ENCODE peak calls at places on chromosomes 11 and 22, in ten cellular contexts. One of them, this sample, is unnamed.

GRCh38 chr11:66386171-66387069 is 14.9 kb upstream of the SLC29A2 start:
- DNase-seq in T-helper 1 cell: peak
- DNase-seq in tibial artery: peak
- DNase-seq in HFFc6: peak
- DNase-seq in kidney tubule cell: peak
- DNase-seq in activated naive CD4-positive, alpha-beta T cell: peak
- DNase-seq in stimulated activated CD4-positive, alpha-beta T cell treated with anti-CD3 and anti-CD28 coated beads, Interleukin-2, amount 100 ng/mL, for 4 hours: peak
- DNase-seq in neural progenitor cell: peak
- DNase-seq in caudate nucleus: peak
- DNase-seq in Calu3: peak
- DNase-seq in this sample: peak

GRCh38 chr11:23948831-23949230 is 548.0 kb upstream of the LUZP2 start:
- DNase-seq in HFFc6: no peak
- DNase-seq in activated naive CD4-positive, alpha-beta T cell: no peak
- DNase-seq in T-helper 1 cell: no peak
- DNase-seq in Calu3: no peak
- DNase-seq in neural progenitor cell: no peak
- DNase-seq in kidney tubule cell: no peak
- DNase-seq in tibial artery: no peak
- DNase-seq in caudate nucleus: no peak
- DNase-seq in stimulated activated CD4-positive, alpha-beta T cell treated with anti-CD3 and anti-CD28 coated beads, Interleukin-2, amount 100 ng/mL, for 4 hours: no peak
- DNase-seq in this sample: no peak

GRCh38 chr11:65573391-65574146 is 1.2 kb downstream of the FAM89B start:
- DNase-seq in T-helper 1 cell: no peak
- DNase-seq in kidney tubule cell: no peak
- DNase-seq in caudate nucleus: no peak
- DNase-seq in HFFc6: no peak
- DNase-seq in Calu3: no peak
- DNase-seq in tibial artery: no peak
- DNase-seq in activated naive CD4-positive, alpha-beta T cell: no peak
- DNase-seq in neural progenitor cell: no peak
- DNase-seq in stimulated activated CD4-positive, alpha-beta T cell treated with anti-CD3 and anti-CD28 coated beads, Interleukin-2, amount 100 ng/mL, for 4 hours: no peak
- DNase-seq in this sample: no peak

GRCh38 chr11:74641905-74642304 is 49.5 kb downstream of the POLD3 start:
- DNase-seq in activated naive CD4-positive, alpha-beta T cell: no peak
- DNase-seq in neural progenitor cell: no peak
- DNase-seq in stimulated activated CD4-positive, alpha-beta T cell treated with anti-CD3 and anti-CD28 coated beads, Interleukin-2, amount 100 ng/mL, for 4 hours: no peak
- DNase-seq in T-helper 1 cell: no peak
- DNase-seq in Calu3: no peak
- DNase-seq in tibial artery: no peak
- DNase-seq in kidney tubule cell: no peak
- DNase-seq in HFFc6: no peak
- DNase-seq in caudate nucleus: no peak
- DNase-seq in this sample: no peak

GRCh38 chr11:8222820-8223512 is 40.7 kb downstream of the LMO1 start:
- DNase-seq in HFFc6: no peak
- DNase-seq in Calu3: no peak
- DNase-seq in caudate nucleus: no peak
- DNase-seq in T-helper 1 cell: no peak
- DNase-seq in neural progenitor cell: no peak
- DNase-seq in stimulated activated CD4-positive, alpha-beta T cell treated with anti-CD3 and anti-CD28 coated beads, Interleukin-2, amount 100 ng/mL, for 4 hours: no peak
- DNase-seq in tibial artery: no peak
- DNase-seq in kidney tubule cell: no peak
- DNase-seq in activated naive CD4-positive, alpha-beta T cell: no peak
- DNase-seq in this sample: no peak

GRCh38 chr11:32706985-32707736 is 87.3 kb downstream of the CCDC73 start:
- DNase-seq in activated naive CD4-positive, alpha-beta T cell: no peak
- DNase-seq in tibial artery: no peak
- DNase-seq in kidney tubule cell: peak
- DNase-seq in caudate nucleus: no peak
- DNase-seq in stimulated activated CD4-positive, alpha-beta T cell treated with anti-CD3 and anti-CD28 coated beads, Interleukin-2, amount 100 ng/mL, for 4 hours: no peak
- DNase-seq in Calu3: no peak
- DNase-seq in neural progenitor cell: no peak
- DNase-seq in HFFc6: peak
- DNase-seq in T-helper 1 cell: no peak
- DNase-seq in this sample: no peak

GRCh38 chr11:11786234-11786633 is 55.5 kb upstream of the USP47 start:
- DNase-seq in stimulated activated CD4-positive, alpha-beta T cell treated with anti-CD3 and anti-CD28 coated beads, Interleukin-2, amount 100 ng/mL, for 4 hours: no peak
- DNase-seq in T-helper 1 cell: no peak
- DNase-seq in tibial artery: no peak
- DNase-seq in activated naive CD4-positive, alpha-beta T cell: no peak
- DNase-seq in Calu3: no peak
- DNase-seq in neural progenitor cell: no peak
- DNase-seq in HFFc6: no peak
- DNase-seq in caudate nucleus: no peak
- DNase-seq in kidney tubule cell: peak
- DNase-seq in this sample: no peak

GRCh38 chr22:50544746-50545253 is 899 bp upstream of the KLHDC7B start:
- DNase-seq in tibial artery: no peak
- DNase-seq in activated naive CD4-positive, alpha-beta T cell: no peak
- DNase-seq in kidney tubule cell: peak
- DNase-seq in Calu3: peak
- DNase-seq in stimulated activated CD4-positive, alpha-beta T cell treated with anti-CD3 and anti-CD28 coated beads, Interleukin-2, amount 100 ng/mL, for 4 hours: no peak
- DNase-seq in caudate nucleus: no peak
- DNase-seq in neural progenitor cell: no peak
- DNase-seq in HFFc6: no peak
- DNase-seq in T-helper 1 cell: peak
- DNase-seq in this sample: no peak

GRCh38 chr22:19523240-19524169 is 705 bp downstream of the CLDN5 start:
- DNase-seq in activated naive CD4-positive, alpha-beta T cell: no peak
- DNase-seq in tibial artery: no peak
- DNase-seq in caudate nucleus: no peak
- DNase-seq in kidney tubule cell: peak
- DNase-seq in neural progenitor cell: peak
- DNase-seq in T-helper 1 cell: peak
- DNase-seq in Calu3: no peak
- DNase-seq in stimulated activated CD4-positive, alpha-beta T cell treated with anti-CD3 and anti-CD28 coated beads, Interleukin-2, amount 100 ng/mL, for 4 hours: no peak
- DNase-seq in HFFc6: no peak
- DNase-seq in this sample: no peak

GRCh38 chr11:31005202-31005601 is 364.3 kb downstream of the DCDC1 start:
- DNase-seq in caudate nucleus: no peak
- DNase-seq in HFFc6: no peak
- DNase-seq in kidney tubule cell: no peak
- DNase-seq in activated naive CD4-positive, alpha-beta T cell: no peak
- DNase-seq in T-helper 1 cell: no peak
- DNase-seq in Calu3: no peak
- DNase-seq in neural progenitor cell: no peak
- DNase-seq in stimulated activated CD4-positive, alpha-beta T cell treated with anti-CD3 and anti-CD28 coated beads, Interleukin-2, amount 100 ng/mL, for 4 hours: no peak
- DNase-seq in tibial artery: no peak
- DNase-seq in this sample: no peak

GRCh38 chr11:73430326-73430725 is 54.1 kb downstream of the RELT start:
- DNase-seq in HFFc6: no peak
- DNase-seq in Calu3: no peak
- DNase-seq in stimulated activated CD4-positive, alpha-beta T cell treated with anti-CD3 and anti-CD28 coated beads, Interleukin-2, amount 100 ng/mL, for 4 hours: no peak
- DNase-seq in caudate nucleus: no peak
- DNase-seq in T-helper 1 cell: no peak
- DNase-seq in activated naive CD4-positive, alpha-beta T cell: no peak
- DNase-seq in neural progenitor cell: no peak
- DNase-seq in kidney tubule cell: no peak
- DNase-seq in tibial artery: no peak
- DNase-seq in this sample: no peak

GRCh38 chr11:11584446-11584810 is 37.4 kb downstream of the GALNT18 start:
- DNase-seq in kidney tubule cell: peak
- DNase-seq in caudate nucleus: peak
- DNase-seq in activated naive CD4-positive, alpha-beta T cell: no peak
- DNase-seq in tibial artery: no peak
- DNase-seq in HFFc6: peak
- DNase-seq in neural progenitor cell: no peak
- DNase-seq in stimulated activated CD4-positive, alpha-beta T cell treated with anti-CD3 and anti-CD28 coated beads, Interleukin-2, amount 100 ng/mL, for 4 hours: no peak
- DNase-seq in T-helper 1 cell: no peak
- DNase-seq in Calu3: peak
- DNase-seq in this sample: no peak

GRCh38 chr11:128905345-128906184 is 14.4 kb downstream of the KCNJ5 start:
- DNase-seq in HFFc6: peak
- DNase-seq in activated naive CD4-positive, alpha-beta T cell: no peak
- DNase-seq in stimulated activated CD4-positive, alpha-beta T cell treated with anti-CD3 and anti-CD28 coated beads, Interleukin-2, amount 100 ng/mL, for 4 hours: peak
- DNase-seq in tibial artery: no peak
- DNase-seq in kidney tubule cell: peak
- DNase-seq in Calu3: peak
- DNase-seq in T-helper 1 cell: peak
- DNase-seq in neural progenitor cell: peak
- DNase-seq in caudate nucleus: peak
- DNase-seq in this sample: no peak

GRCh38 chr11:114280696-114281095 is 15.5 kb upstream of the NNMT start:
- DNase-seq in T-helper 1 cell: no peak
- DNase-seq in neural progenitor cell: peak
- DNase-seq in activated naive CD4-positive, alpha-beta T cell: no peak
- DNase-seq in Calu3: peak
- DNase-seq in caudate nucleus: no peak
- DNase-seq in stimulated activated CD4-positive, alpha-beta T cell treated with anti-CD3 and anti-CD28 coated beads, Interleukin-2, amount 100 ng/mL, for 4 hours: no peak
- DNase-seq in HFFc6: peak
- DNase-seq in kidney tubule cell: peak
- DNase-seq in tibial artery: peak
- DNase-seq in this sample: no peak

GRCh38 chr11:45737056-45737455 is 67.9 kb upstream of the SLC35C1 start:
- DNase-seq in kidney tubule cell: peak
- DNase-seq in Calu3: no peak
- DNase-seq in caudate nucleus: peak
- DNase-seq in HFFc6: no peak
- DNase-seq in stimulated activated CD4-positive, alpha-beta T cell treated with anti-CD3 and anti-CD28 coated beads, Interleukin-2, amount 100 ng/mL, for 4 hours: no peak
- DNase-seq in T-helper 1 cell: no peak
- DNase-seq in activated naive CD4-positive, alpha-beta T cell: no peak
- DNase-seq in tibial artery: no peak
- DNase-seq in neural progenitor cell: no peak
- DNase-seq in this sample: no peak

GRCh38 chr11:18768472-18768901 is 23.1 kb downstream of the PTPN5 start:
- DNase-seq in Calu3: no peak
- DNase-seq in HFFc6: no peak
- DNase-seq in kidney tubule cell: peak
- DNase-seq in caudate nucleus: no peak
- DNase-seq in stimulated activated CD4-positive, alpha-beta T cell treated with anti-CD3 and anti-CD28 coated beads, Interleukin-2, amount 100 ng/mL, for 4 hours: no peak
- DNase-seq in tibial artery: no peak
- DNase-seq in activated naive CD4-positive, alpha-beta T cell: no peak
- DNase-seq in neural progenitor cell: no peak
- DNase-seq in T-helper 1 cell: peak
- DNase-seq in this sample: no peak

GRCh38 chr11:723120-723883 is 17.3 kb downstream of the EPS8L2 start:
- DNase-seq in stimulated activated CD4-positive, alpha-beta T cell treated with anti-CD3 and anti-CD28 coated beads, Interleukin-2, amount 100 ng/mL, for 4 hours: peak
- DNase-seq in HFFc6: peak
- DNase-seq in activated naive CD4-positive, alpha-beta T cell: no peak
- DNase-seq in Calu3: peak
- DNase-seq in T-helper 1 cell: peak
- DNase-seq in kidney tubule cell: peak
- DNase-seq in tibial artery: no peak
- DNase-seq in neural progenitor cell: peak
- DNase-seq in caudate nucleus: no peak
- DNase-seq in this sample: peak

GRCh38 chr11:3855808-3856491 is 486 bp downstream of the STIM1 start:
- DNase-seq in activated naive CD4-positive, alpha-beta T cell: no peak
- DNase-seq in stimulated activated CD4-positive, alpha-beta T cell treated with anti-CD3 and anti-CD28 coated beads, Interleukin-2, amount 100 ng/mL, for 4 hours: no peak
- DNase-seq in tibial artery: peak
- DNase-seq in caudate nucleus: no peak
- DNase-seq in T-helper 1 cell: peak
- DNase-seq in HFFc6: no peak
- DNase-seq in neural progenitor cell: peak
- DNase-seq in kidney tubule cell: peak
- DNase-seq in Calu3: peak
- DNase-seq in this sample: no peak

GRCh38 chr22:48897638-48897954 is 930.1 kb downstream of the BRD1 start:
- DNase-seq in stimulated activated CD4-positive, alpha-beta T cell treated with anti-CD3 and anti-CD28 coated beads, Interleukin-2, amount 100 ng/mL, for 4 hours: no peak
- DNase-seq in T-helper 1 cell: no peak
- DNase-seq in kidney tubule cell: no peak
- DNase-seq in neural progenitor cell: no peak
- DNase-seq in caudate nucleus: no peak
- DNase-seq in tibial artery: no peak
- DNase-seq in HFFc6: no peak
- DNase-seq in activated naive CD4-positive, alpha-beta T cell: no peak
- DNase-seq in Calu3: no peak
- DNase-seq in this sample: no peak

GRCh38 chr22:31148953-31149627 is 8.8 kb upstream of the PLA2G3 start:
- DNase-seq in neural progenitor cell: peak
- DNase-seq in stimulated activated CD4-positive, alpha-beta T cell treated with anti-CD3 and anti-CD28 coated beads, Interleukin-2, amount 100 ng/mL, for 4 hours: no peak
- DNase-seq in activated naive CD4-positive, alpha-beta T cell: no peak
- DNase-seq in caudate nucleus: peak
- DNase-seq in tibial artery: peak
- DNase-seq in kidney tubule cell: peak
- DNase-seq in Calu3: peak
- DNase-seq in T-helper 1 cell: peak
- DNase-seq in HFFc6: peak
- DNase-seq in this sample: peak

GRCh38 chr11:33936745-33937612 is 45.1 kb upstream of the LMO2 start:
- DNase-seq in tibial artery: peak
- DNase-seq in activated naive CD4-positive, alpha-beta T cell: no peak
- DNase-seq in stimulated activated CD4-positive, alpha-beta T cell treated with anti-CD3 and anti-CD28 coated beads, Interleukin-2, amount 100 ng/mL, for 4 hours: no peak
- DNase-seq in HFFc6: peak
- DNase-seq in kidney tubule cell: no peak
- DNase-seq in Calu3: peak
- DNase-seq in neural progenitor cell: no peak
- DNase-seq in caudate nucleus: no peak
- DNase-seq in T-helper 1 cell: no peak
- DNase-seq in this sample: no peak

GRCh38 chr11:1847006-1847735 is 5.7 kb upstream of the LSP1 start:
- DNase-seq in activated naive CD4-positive, alpha-beta T cell: no peak
- DNase-seq in neural progenitor cell: no peak
- DNase-seq in T-helper 1 cell: no peak
- DNase-seq in Calu3: no peak
- DNase-seq in caudate nucleus: no peak
- DNase-seq in kidney tubule cell: no peak
- DNase-seq in HFFc6: no peak
- DNase-seq in stimulated activated CD4-positive, alpha-beta T cell treated with anti-CD3 and anti-CD28 coated beads, Interleukin-2, amount 100 ng/mL, for 4 hours: no peak
- DNase-seq in tibial artery: no peak
- DNase-seq in this sample: no peak

GRCh38 chr22:43273902-43274484 is 69.2 kb downstream of the SCUBE1 start:
- DNase-seq in stimulated activated CD4-positive, alpha-beta T cell treated with anti-CD3 and anti-CD28 coated beads, Interleukin-2, amount 100 ng/mL, for 4 hours: no peak
- DNase-seq in HFFc6: peak
- DNase-seq in activated naive CD4-positive, alpha-beta T cell: no peak
- DNase-seq in neural progenitor cell: peak
- DNase-seq in T-helper 1 cell: peak
- DNase-seq in caudate nucleus: no peak
- DNase-seq in Calu3: peak
- DNase-seq in tibial artery: peak
- DNase-seq in kidney tubule cell: peak
- DNase-seq in this sample: peak

GRCh38 chr22:44752285-44753188 is at the start of gene ARHGAP8:
- DNase-seq in activated naive CD4-positive, alpha-beta T cell: no peak
- DNase-seq in HFFc6: no peak
- DNase-seq in stimulated activated CD4-positive, alpha-beta T cell treated with anti-CD3 and anti-CD28 coated beads, Interleukin-2, amount 100 ng/mL, for 4 hours: no peak
- DNase-seq in caudate nucleus: no peak
- DNase-seq in Calu3: peak
- DNase-seq in kidney tubule cell: peak
- DNase-seq in tibial artery: no peak
- DNase-seq in neural progenitor cell: peak
- DNase-seq in T-helper 1 cell: no peak
- DNase-seq in this sample: no peak

GRCh38 chr11:117417342-117417741 is 89.7 kb downstream of the CEP164 start:
- DNase-seq in kidney tubule cell: no peak
- DNase-seq in caudate nucleus: no peak
- DNase-seq in stimulated activated CD4-positive, alpha-beta T cell treated with anti-CD3 and anti-CD28 coated beads, Interleukin-2, amount 100 ng/mL, for 4 hours: no peak
- DNase-seq in T-helper 1 cell: no peak
- DNase-seq in neural progenitor cell: no peak
- DNase-seq in tibial artery: no peak
- DNase-seq in Calu3: no peak
- DNase-seq in HFFc6: no peak
- DNase-seq in activated naive CD4-positive, alpha-beta T cell: no peak
- DNase-seq in this sample: no peak

GRCh38 chr11:88178211-88178610 is 3.0 kb upstream of the RAB38 start:
- DNase-seq in HFFc6: no peak
- DNase-seq in Calu3: no peak
- DNase-seq in tibial artery: no peak
- DNase-seq in kidney tubule cell: peak
- DNase-seq in activated naive CD4-positive, alpha-beta T cell: no peak
- DNase-seq in neural progenitor cell: no peak
- DNase-seq in T-helper 1 cell: peak
- DNase-seq in stimulated activated CD4-positive, alpha-beta T cell treated with anti-CD3 and anti-CD28 coated beads, Interleukin-2, amount 100 ng/mL, for 4 hours: no peak
- DNase-seq in caudate nucleus: no peak
- DNase-seq in this sample: no peak

GRCh38 chr11:10486161-10486840 is 31.2 kb downstream of the AMPD3 start:
- DNase-seq in stimulated activated CD4-positive, alpha-beta T cell treated with anti-CD3 and anti-CD28 coated beads, Interleukin-2, amount 100 ng/mL, for 4 hours: no peak
- DNase-seq in HFFc6: no peak
- DNase-seq in activated naive CD4-positive, alpha-beta T cell: no peak
- DNase-seq in caudate nucleus: no peak
- DNase-seq in Calu3: no peak
- DNase-seq in kidney tubule cell: no peak
- DNase-seq in tibial artery: no peak
- DNase-seq in neural progenitor cell: no peak
- DNase-seq in T-helper 1 cell: no peak
- DNase-seq in this sample: no peak

GRCh38 chr11:125588505-125588904 is 4.1 kb upstream of the STT3A start:
- DNase-seq in kidney tubule cell: peak
- DNase-seq in T-helper 1 cell: no peak
- DNase-seq in caudate nucleus: no peak
- DNase-seq in tibial artery: no peak
- DNase-seq in stimulated activated CD4-positive, alpha-beta T cell treated with anti-CD3 and anti-CD28 coated beads, Interleukin-2, amount 100 ng/mL, for 4 hours: no peak
- DNase-seq in neural progenitor cell: no peak
- DNase-seq in HFFc6: no peak
- DNase-seq in activated naive CD4-positive, alpha-beta T cell: no peak
- DNase-seq in Calu3: no peak
- DNase-seq in this sample: no peak